ENCODE peak calls at places on chromosomes 2 and 18, in eight cellular contexts. Q is stimulated activated CD4-positive, alpha-beta T cell treated with anti-CD3 and anti-CD28 coated beads, Interleukin-1b, Interleukin-23, amount 100 ng/mL, for 24 hours; Y is NCI-H748 treated with DMSO at 0.1 percent for 48 hours; A is ELR; K is GM23338; D is hippocampal formation; E is T-cell; N is fibroblast of lung. X is an unnamed sample.

GRCh38 chr2:128319773-128320608 is 1.3 kb upstream of the HS6ST1 start:
- DNase-seq in Q (no peak), Y (no peak), A (no peak), K (no peak), D (no peak), E (no peak), N (no peak), X (no peak)

GRCh38 chr2:226414313-226414712 is 385.3 kb downstream of the IRS1 start:
- DNase-seq in Q (no peak), Y (no peak), A (no peak), K (no peak), D (no peak), E (no peak), N (no peak), X (no peak)

GRCh38 chr18:80126797-80127196 is 17.7 kb downstream of the ADNP2 start:
- DNase-seq in Q (no peak), Y (no peak), A (no peak), K (no peak), D (no peak), E (peak), N (no peak), X (no peak)

GRCh38 chr18:57998461-57998860 is 45.6 kb upstream of the NEDD4L start:
- DNase-seq in Q (no peak), Y (no peak), A (peak), K (no peak), D (no peak), E (no peak), N (no peak), X (no peak)

GRCh38 chr18:78238404-78239089 is 741.1 kb upstream of the SALL3 start:
- DNase-seq in Q (no peak), Y (no peak), A (no peak), K (peak), D (no peak), E (no peak), N (peak), X (no peak)

GRCh38 chr2:187842978-187843847 is 289.0 kb upstream of the TFPI start:
- DNase-seq in Q (no peak), Y (peak), A (peak), K (peak), D (peak), E (no peak), N (peak), X (no peak)

GRCh38 chr2:60353406-60353800 is 200.1 kb downstream of the BCL11A start:
- DNase-seq in Q (no peak), Y (no peak), A (no peak), K (peak), D (no peak), E (no peak), N (no peak), X (peak)

GRCh38 chr2:220795705-220796104 is 776.4 kb downstream of the EPHA4 start:
- DNase-seq in Q (no peak), Y (no peak), A (no peak), K (no peak), D (no peak), E (no peak), N (no peak), X (no peak)

GRCh38 chr2:20596973-20597867 is 53.7 kb downstream of the HS1BP3 start:
- DNase-seq in Q (no peak), Y (no peak), A (no peak), K (no peak), D (no peak), E (no peak), N (no peak), X (peak)

GRCh38 chr18:23871410-23871809 is 143.1 kb upstream of the TTC39C start:
- DNase-seq in Q (peak), Y (no peak), A (peak), K (peak), D (no peak), E (peak), N (peak), X (no peak)

GRCh38 chr2:237867465-237867864 is 8.0 kb downstream of the RAMP1 start:
- DNase-seq in Q (no peak), Y (no peak), A (no peak), K (no peak), D (no peak), E (no peak), N (no peak), X (no peak)

GRCh38 chr18:45127395-45127794 is 446.7 kb downstream of the SETBP1 start:
- DNase-seq in Q (no peak), Y (no peak), A (no peak), K (no peak), D (no peak), E (no peak), N (no peak), X (no peak)

GRCh38 chr2:17539596-17539992 is 902 bp upstream of the VSNL1 start:
- DNase-seq in Q (no peak), Y (no peak), A (no peak), K (peak), D (no peak), E (no peak), N (peak), X (peak)

GRCh38 chr2:171703574-171704347 is 16.5 kb downstream of the DYNC1I2 start:
- DNase-seq in Q (no peak), Y (peak), A (peak), K (peak), D (peak), E (no peak), N (peak), X (no peak)

GRCh38 chr2:237556773-237557632 is 9.4 kb upstream of the PRLH start:
- DNase-seq in Q (no peak), Y (no peak), A (no peak), K (no peak), D (no peak), E (no peak), N (no peak), X (no peak)

GRCh38 chr2:221205103-221205502 is 367.0 kb downstream of the EPHA4 start:
- DNase-seq in Q (no peak), Y (peak), A (no peak), K (no peak), D (no peak), E (no peak), N (no peak), X (no peak)

GRCh38 chr2:11812466-11813100 is 66.2 kb downstream of the LPIN1 start:
- DNase-seq in Q (no peak), Y (no peak), A (no peak), K (no peak), D (no peak), E (no peak), N (no peak), X (no peak)

GRCh38 chr2:168849610-168850009 is 40.6 kb downstream of the SPC25 start:
- DNase-seq in Q (no peak), Y (no peak), A (peak), K (peak), D (no peak), E (no peak), N (peak), X (peak)

GRCh38 chr2:167745667-167746066 is 501.7 kb downstream of the STK39 start:
- DNase-seq in Q (no peak), Y (no peak), A (no peak), K (no peak), D (no peak), E (no peak), N (no peak), X (no peak)

GRCh38 chr2:201057089-201057499 is 14.4 kb downstream of the HYCC2 start:
- DNase-seq in Q (no peak), Y (no peak), A (no peak), K (no peak), D (no peak), E (no peak), N (no peak), X (no peak)